ENCODE peak calls at places on chromosomes 2 and 18, in eight cellular contexts. F, R, W, D, C, U, V and L are unnamed samples.

GRCh38 chr2:240240017-240240416 is 99.6 kb upstream of the OTOS start:
- DNase-seq in C (no peak), U (no peak), W (no peak), V (no peak), D (no peak), F (no peak), R (peak; percentile 5), L (peak; percentile 30)

GRCh38 chr2:45260946-45261345 is 251.7 kb upstream of the SIX2 start:
- DNase-seq in C (no peak), D (no peak), V (no peak), W (no peak), U (no peak), F (no peak), R (no peak), L (no peak)

GRCh38 chr2:158994920-158995676 is 26.7 kb downstream of the TANC1 start:
- DNase-seq in C (no peak), F (no peak), U (no peak), D (peak; percentile 95), R (no peak), W (no peak), V (no peak), L (no peak)

GRCh38 chr2:45191972-45192371 is 182.7 kb upstream of the SIX2 start:
- DNase-seq in W (no peak), V (no peak), D (no peak), F (no peak), R (no peak), C (peak; percentile 67), U (peak; percentile 35), L (peak; percentile 77)

GRCh38 chr2:231332388-231332787 is 63.1 kb upstream of the B3GNT7 start:
- DNase-seq in R (no peak), F (no peak), W (no peak), U (no peak), D (no peak), V (no peak), C (no peak), L (peak; percentile 34)

GRCh38 chr2:217248312-217248935 is 388.6 kb upstream of the TNP1 start:
- DNase-seq in V (no peak), C (peak; percentile 80), U (peak; percentile 83), W (no peak), D (peak; percentile 66), R (no peak), F (no peak), L (no peak)

GRCh38 chr2:17628349-17629261 is 88.1 kb downstream of the VSNL1 start:
- DNase-seq in F (no peak), R (no peak), D (no peak), U (no peak), C (no peak), W (no peak), V (no peak), L (no peak)

GRCh38 chr18:42072407-42072806 is 117.4 kb downstream of the PIK3C3 start:
- DNase-seq in V (no peak), F (no peak), R (no peak), C (no peak), W (no peak), U (no peak), D (no peak), L (no peak)

GRCh38 chr2:85924522-85924921 is 35.7 kb upstream of the ST3GAL5 start:
- DNase-seq in D (no peak), C (no peak), V (no peak), R (peak; percentile 77), F (no peak), U (peak; percentile 72), W (no peak), L (peak; percentile 86)

GRCh38 chr2:47345584-47345913 is 57.4 kb upstream of the MSH2 start:
- DNase-seq in W (no peak), F (no peak), C (no peak), R (no peak), U (no peak), V (no peak), D (no peak), L (no peak)

GRCh38 chr2:191030521-191031154 is 16.7 kb upstream of the STAT1 start:
- DNase-seq in U (peak; percentile 34), W (peak; percentile 56), V (no peak), D (peak; percentile 62), F (no peak), R (no peak), C (no peak), L (no peak)

GRCh38 chr2:165015052-165015642 is 59.8 kb upstream of the SLC38A11 start:
- DNase-seq in C (peak; percentile 64), R (peak; percentile 76), F (peak; percentile 44), D (peak; percentile 84), W (peak; percentile 15), V (peak; percentile 80), U (peak; percentile 31), L (no peak)

GRCh38 chr2:240259201-240259923 is 118.9 kb upstream of the OTOS start:
- DNase-seq in C (peak; percentile 85), R (peak; percentile 48), V (peak; percentile 75), F (no peak), D (no peak), U (peak; percentile 57), W (no peak), L (peak; percentile 76)

GRCh38 chr2:217740178-217740577 is 262.6 kb downstream of the TNS1 start:
- DNase-seq in U (no peak), C (no peak), V (no peak), F (no peak), R (no peak), W (no peak), D (no peak), L (no peak)

GRCh38 chr2:47014564-47015051 is 99.0 kb upstream of the MCFD2 start:
- DNase-seq in W (no peak), F (no peak), U (no peak), D (no peak), R (no peak), C (no peak), V (no peak), L (no peak)

GRCh38 chr2:139293992-139294548 is 513.9 kb upstream of the NXPH2 start:
- DNase-seq in F (no peak), V (no peak), C (no peak), R (no peak), W (no peak), D (no peak), U (no peak), L (no peak)

GRCh38 chr2:2845267-2845666 is 514.2 kb upstream of the MYT1L start:
- DNase-seq in C (no peak), V (peak; percentile 69), D (no peak), U (no peak), F (no peak), R (no peak), W (no peak), L (no peak)

GRCh38 chr18:57621252-57621607 is 406 bp downstream of the NARS1 start:
- DNase-seq in C (no peak), D (peak; percentile 36), U (no peak), W (no peak), R (no peak), V (no peak), F (no peak), L (no peak)

GRCh38 chr18:37230762-37231161 is 334.8 kb downstream of the CELF4 start:
- DNase-seq in W (no peak), F (no peak), U (no peak), V (no peak), C (no peak), D (no peak), R (no peak), L (no peak)

GRCh38 chr2:28567076-28567471 is 71.2 kb downstream of the PLB1 start:
- DNase-seq in U (no peak), W (no peak), V (no peak), R (no peak), D (no peak), F (no peak), C (no peak), L (no peak)

GRCh38 chr2:30026091-30027055 is 105.0 kb upstream of the ALK start:
- DNase-seq in V (no peak), W (no peak), F (peak; percentile 4), C (peak; percentile 64), R (peak; percentile 53), D (peak; percentile 74), U (no peak), L (no peak)

DNA sequence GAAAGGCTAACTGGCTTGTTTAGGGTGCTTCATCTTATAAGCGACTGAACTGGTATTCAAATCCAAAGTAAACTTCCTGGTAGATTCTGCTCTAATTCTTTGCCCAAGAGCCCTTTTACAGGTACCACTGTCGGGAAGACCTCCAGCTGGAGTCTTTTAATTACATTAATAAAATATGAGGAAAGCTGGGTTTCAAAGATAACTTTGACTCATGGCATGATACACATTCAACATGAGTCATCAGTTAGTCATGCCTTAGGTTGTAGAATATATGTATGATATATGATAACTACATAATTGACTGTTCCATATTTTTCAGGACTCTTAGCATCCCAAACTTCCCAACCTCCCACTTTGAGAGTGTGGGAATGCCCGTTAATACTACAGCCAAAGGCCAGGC is 32.3 kb downstream of the ZCCHC2 start:
- DNase-seq in U (no peak), F (no peak), W (no peak), C (no peak), D (no peak), V (no peak), R (no peak), L (no peak)
- H3K27ac ChIP-seq in U (no peak overlapping the region), F (no peak overlapping the region), W (no peak overlapping the region), C (no peak overlapping the region), D (no peak overlapping the region), V (no peak overlapping the region), R (no peak overlapping the region), L (no peak overlapping the region)

DNA sequence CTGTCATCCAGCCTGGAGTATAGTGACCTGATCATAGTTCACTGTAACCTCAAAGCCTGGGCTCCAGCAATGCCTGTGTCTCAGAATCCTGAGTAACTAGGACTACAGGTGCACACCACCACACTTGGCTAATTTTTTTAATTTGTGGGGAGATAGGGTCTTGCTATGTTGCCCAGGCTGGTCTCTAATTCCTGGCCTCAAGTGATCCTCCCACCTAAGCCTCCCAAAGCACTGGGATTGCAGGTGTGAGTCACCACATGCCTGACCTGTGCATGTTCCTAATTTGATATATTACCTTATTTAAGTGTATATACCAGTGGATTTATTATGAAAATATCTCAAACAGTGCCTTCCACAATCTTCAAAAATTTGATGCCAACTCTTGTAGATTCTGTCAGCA is 123.6 kb upstream of the XIRP2 start:
- DNase-seq in V (no peak), R (no peak), D (no peak), C (no peak), F (no peak), U (no peak), W (no peak), L (no peak)
- H3K4me1 ChIP-seq in V (no peaks in the 10 kb centered on the region), R (no peaks in the 10 kb centered on the region), D (no peaks in the 10 kb centered on the region), C (no peaks in the 10 kb centered on the region), F (no peaks in the 10 kb centered on the region), U (no peaks in the 10 kb centered on the region), W (no peaks in the 10 kb centered on the region), L (no peaks in the 10 kb centered on the region)

DNA sequence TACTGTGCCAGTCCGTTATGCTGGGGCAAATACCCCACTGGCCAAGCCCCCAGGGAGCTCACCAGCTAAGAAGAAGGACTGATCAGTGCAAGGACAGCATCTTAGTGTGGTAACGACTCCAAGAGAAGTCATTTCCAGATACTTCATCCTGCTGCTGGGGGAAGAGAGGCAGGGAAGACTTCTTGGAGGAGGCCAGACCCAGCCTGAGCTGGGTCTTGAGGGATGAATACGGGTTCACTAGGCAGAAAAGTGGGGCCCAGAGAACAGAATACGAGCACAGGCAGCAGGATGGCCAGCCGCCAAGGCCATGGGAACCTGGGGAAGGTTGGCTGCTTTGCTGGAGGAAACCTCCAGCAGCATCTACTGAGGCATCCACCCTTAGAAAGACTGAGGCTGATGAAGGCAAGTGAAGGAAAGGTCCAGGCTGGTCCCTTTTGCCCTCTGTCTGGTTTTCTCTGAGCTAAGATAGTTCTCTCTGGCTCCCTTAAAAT is 84.1 kb downstream of the GLI2 start:
- DNase-seq in R (no peak), C (peak; percentile 40), V (no peak), D (no peak), F (no peak), W (no peak), U (no peak), L (no peak)
- H3K27ac ChIP-seq in R (no peak overlapping the region), C (no peak overlapping the region), V (no peak overlapping the region), D (peak overlapping the region; percentile 15), F (no peak overlapping the region), W (no peak overlapping the region), U (no peak overlapping the region), L (peak overlapping the region; percentile 43)

GRCh38 chr2:105754011-105754410 is 9.3 kb downstream of the NCK2 start:
- DNase-seq in U (no peak), R (no peak), W (peak; percentile 71), V (no peak), D (no peak), F (no peak), C (no peak), L (no peak)
- H3K4me1 ChIP-seq in U (no peaks in the 10 kb centered on the region), R (no peaks in the 10 kb centered on the region), W (peaks cover 100% of the 10 kb centered on the region), V (peaks cover 96% of the 10 kb centered on the region), D (peaks cover 9% of the 10 kb centered on the region), F (no peaks in the 10 kb centered on the region), C (peaks cover 43% of the 10 kb centered on the region), L (peaks cover 44% of the 10 kb centered on the region)